ENCODE peak calls at places on chromosomes 11 and 22, in eight cellular contexts. S, V, Q, C, T, O, P and N are unnamed samples.

GRCh38 chr11:95524328-95525036 is 265.1 kb downstream of the FAM76B start:
- ATAC-seq in S (no peak), V (no peak), Q (no peak), C (no peak), T (no peak), O (no peak), P (no peak), N (no peak)

GRCh38 chr22:46528121-46528610 is 9.3 kb downstream of the CELSR1 start:
- ATAC-seq in S (peak; percentile 70), V (no peak), Q (no peak), C (peak; percentile 77), T (peak; percentile 83), O (peak; percentile 86), P (no peak), N (peak; percentile 70)

GRCh38 chr22:45903355-45904149 is 73.4 kb downstream of the WNT7B start:
- ATAC-seq in S (no peak), V (no peak), Q (no peak), C (no peak), T (peak; percentile 92), O (no peak), P (peak; percentile 68), N (peak; percentile 45)

GRCh38 chr11:111527279-111527678 is 12.7 kb downstream of the HOATZ start:
- ATAC-seq in S (no peak), V (no peak), Q (no peak), C (no peak), T (no peak), O (no peak), P (no peak), N (no peak)

GRCh38 chr11:93515438-93515837 is 27.8 kb downstream of the SMCO4 start:
- ATAC-seq in S (no peak), V (no peak), Q (no peak), C (no peak), T (no peak), O (no peak), P (no peak), N (no peak)

GRCh38 chr11:76629853-76630599 is 40.5 kb downstream of the LRRC32 start:
- ATAC-seq in S (peak; percentile 14), V (peak; percentile 24), Q (no peak), C (peak; percentile 91), T (no peak), O (no peak), P (peak; percentile 61), N (peak; percentile 50)

GRCh38 chr11:6057452-6057851 is 26.9 kb upstream of the OR56A1 start:
- ATAC-seq in S (no peak), V (no peak), Q (no peak), C (no peak), T (no peak), O (no peak), P (no peak), N (no peak)

GRCh38 chr11:44943118-44943517 is 7.6 kb downstream of the TP53I11 start:
- ATAC-seq in S (peak; percentile 94), V (peak; percentile 73), Q (peak; percentile 31), C (peak; percentile 78), T (no peak), O (no peak), P (no peak), N (peak; percentile 60)

GRCh38 chr11:57429946-57430345 is 3.0 kb upstream of the SLC43A3 start:
- ATAC-seq in S (no peak), V (no peak), Q (no peak), C (peak; percentile 56), T (no peak), O (no peak), P (no peak), N (no peak)

GRCh38 chr11:116882386-116882785 is 45.0 kb upstream of the APOA1 start:
- ATAC-seq in S (peak; percentile 92), V (no peak), Q (no peak), C (no peak), T (no peak), O (peak; percentile 46), P (no peak), N (no peak)